ENCODE peak calls at places on chromosomes 2 and 18, in four cellular contexts. M is left ventricle myocardium inferior, Y is colonic mucosa, V is uterus. U is an unnamed sample.

GRCh38 chr2:42835577-42836371 is 43.4 kb upstream of the HAAO start:
- DNase-seq in Y (no peak), M (no peak), V (peak; percentile 89), U (peak; percentile 97)

GRCh38 chr2:30662268-30663131 is 144.7 kb downstream of the CAPN13 start:
- DNase-seq in V (no peak), Y (peak; percentile 44), M (no peak), U (peak; percentile 40)

GRCh38 chr2:236577481-236578410 is 8.1 kb downstream of the ACKR3 start:
- DNase-seq in V (no peak), Y (no peak), M (no peak), U (no peak)

GRCh38 chr18:73646772-73647171 is 500.9 kb downstream of the FBXO15 start:
- DNase-seq in V (no peak), Y (no peak), M (no peak), U (peak; percentile 88)

GRCh38 chr2:232886632-232887031 is 16.6 kb downstream of the SNORC start:
- DNase-seq in V (no peak), M (no peak), Y (no peak), U (no peak)

GRCh38 chr2:233761040-233761769 is 1.1 kb downstream of the UGT1A1 start:
- DNase-seq in V (no peak), M (no peak), Y (no peak), U (peak; percentile 68)

GRCh38 chr2:183250061-183250460 is 125.8 kb downstream of the NUP35 start:
- DNase-seq in Y (no peak), M (no peak), V (no peak), U (peak; percentile 84)

GRCh38 chr2:53028746-53029423 is 738.7 kb upstream of the CHAC2 start:
- DNase-seq in M (no peak), Y (no peak), V (no peak), U (no peak)

GRCh38 chr18:12474876-12475275 is 67.1 kb downstream of the PRELID3A start:
- DNase-seq in V (no peak), M (no peak), Y (no peak), U (peak; percentile 52)

GRCh38 chr18:49723648-49724180 is 89.6 kb downstream of the ACAA2 start:
- DNase-seq in Y (peak; percentile 64), M (no peak), V (no peak), U (peak; percentile 49)

GRCh38 chr18:8462651-8463185 is 146.5 kb upstream of the RAB12 start:
- DNase-seq in Y (no peak), V (no peak), M (no peak), U (no peak)

GRCh38 chr2:152813381-152813780 is 95.0 kb downstream of the ARL6IP6 start:
- DNase-seq in V (no peak), Y (no peak), M (no peak), U (no peak)

GRCh38 chr2:179440642-179441251 is 176.1 kb upstream of the SESTD1 start:
- DNase-seq in Y (no peak), M (no peak), V (no peak), U (peak; percentile 49)

GRCh38 chr18:36942264-36942663 is 113.3 kb downstream of the KIAA1328 start:
- DNase-seq in V (no peak), M (no peak), Y (no peak), U (peak; percentile 64)

GRCh38 chr2:171347158-171347557 is 86.6 kb downstream of the METTL8 start:
- DNase-seq in M (no peak), Y (no peak), V (no peak), U (no peak)

GRCh38 chr18:39675358-39675757 is 2109.8 kb upstream of the CELF4 start:
- DNase-seq in V (no peak), M (no peak), Y (no peak), U (no peak)

GRCh38 chr18:23722646-23723045 is 33.4 kb downstream of the LAMA3 start:
- DNase-seq in Y (no peak), V (peak; percentile 64), M (no peak), U (no peak)

GRCh38 chr2:234905547-234906260 is 46.1 kb upstream of the SH3BP4 start:
- DNase-seq in V (no peak), Y (no peak), M (no peak), U (no peak)

GRCh38 chr2:181823405-181823804 is 68.1 kb upstream of the ITPRID2 start:
- DNase-seq in Y (no peak), V (no peak), M (no peak), U (peak; percentile 12)

GRCh38 chr2:15584767-15585469 is 6.8 kb upstream of the DDX1 start:
- DNase-seq in Y (no peak), M (no peak), V (no peak), U (peak; percentile 54)

GRCh38 chr2:208049006-208049405 is 23.7 kb upstream of the PLEKHM3 start:
- DNase-seq in V (no peak), Y (no peak), M (no peak), U (no peak)

GRCh38 chr18:4284528-4284927 is 170.6 kb downstream of the DLGAP1 start:
- DNase-seq in M (no peak), Y (no peak), V (no peak), U (no peak)

GRCh38 chr18:45481846-45482245 is 133.4 kb upstream of the SLC14A2 start:
- DNase-seq in V (no peak), M (no peak), Y (no peak), U (no peak)

GRCh38 chr2:1835581-1836201 is 91.4 kb upstream of the PXDN start:
- DNase-seq in V (no peak), M (no peak), Y (peak; percentile 39), U (no peak)

GRCh38 chr2:3001595-3002184 is 375.9 kb downstream of the EIPR1 start:
- DNase-seq in Y (no peak), M (no peak), V (no peak), U (no peak)

GRCh38 chr18:28176933-28177827 is at the start of gene CDH2:
- DNase-seq in Y (no peak), M (peak; percentile 70), V (peak; percentile 20), U (peak; percentile 55)

GRCh38 chr2:28662468-28663095 is 89.0 kb upstream of the PPP1CB start:
- DNase-seq in V (peak; percentile 92), M (no peak), Y (peak; percentile 74), U (peak; percentile 60)

GRCh38 chr2:180980943-180981898 is 816 bp downstream of the UBE2E3 start:
- DNase-seq in V (no peak), Y (peak; percentile 38), M (peak; percentile 22), U (peak; percentile 38)

GRCh38 chr2:86105252-86105968 is at the start of gene POLR1A:
- DNase-seq in M (peak; percentile 88), V (peak; percentile 92), Y (peak; percentile 91), U (peak; percentile 95)
- TF ChIP-seq CTCF in M (no peak), V (no peak), Y (no peak), U (peak; percentile 17)

GRCh38 chr2:20617892-20618467 is 32.9 kb downstream of the HS1BP3 start:
- DNase-seq in M (peak; percentile 98), Y (peak; percentile 87), V (peak; percentile 99), U (peak; percentile 82)
- H3K4me3 ChIP-seq in M (peak overlapping the region; percentile 13), Y (no peak overlapping the region), V (no peak overlapping the region), U (no peak overlapping the region)

GRCh38 chr2:74947703-74948102 is 10.7 kb upstream of the POLE4 start:
- DNase-seq in M (no peak), Y (no peak), V (no peak), U (no peak)

GRCh38 chr2:74944987-74945782 is 13.3 kb upstream of the POLE4 start:
- DNase-seq in Y (no peak), M (no peak), V (no peak), U (no peak)

GRCh38 chr2:74941284-74941683 is 17.2 kb upstream of the POLE4 start:
- DNase-seq in V (no peak), Y (no peak), M (no peak), U (no peak)

GRCh38 chr2:74942263-74942662 is 16.2 kb upstream of the POLE4 start:
- DNase-seq in Y (no peak), M (no peak), V (no peak), U (no peak)

GRCh38 chr2:74945783-74946165 is 12.7 kb upstream of the POLE4 start:
- DNase-seq in Y (no peak), M (no peak), V (no peak), U (no peak)
- TF ChIP-seq CTCF in Y (no peak), M (no peak), V (no peak), U (no peak)

DNA sequence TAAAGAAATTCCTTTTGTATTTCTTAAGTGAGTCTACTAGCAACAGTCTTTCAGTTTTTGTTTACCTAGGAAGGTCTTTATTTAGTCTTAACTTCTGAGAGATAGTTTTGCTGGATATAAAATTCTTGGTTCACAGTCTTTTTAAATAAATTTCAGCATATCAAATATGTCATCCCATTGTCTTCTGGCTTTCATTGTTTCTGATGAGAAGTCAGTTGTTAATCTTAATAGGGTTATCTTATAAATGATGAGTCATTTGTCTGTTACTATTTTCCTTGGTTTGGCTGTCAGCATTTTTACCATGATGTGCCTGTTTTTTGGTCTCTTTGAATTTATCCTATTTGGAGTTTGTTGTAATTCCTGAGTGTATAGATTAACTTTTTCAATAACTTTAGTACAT is 129.3 kb downstream of the FAM210A start:
- DNase-seq in Y (no peak), M (no peak), V (no peak), U (no peak)
- H3K4me3 ChIP-seq in Y (no peak overlapping the region), M (no peak overlapping the region), V (no peak overlapping the region), U (no peak overlapping the region)

DNA sequence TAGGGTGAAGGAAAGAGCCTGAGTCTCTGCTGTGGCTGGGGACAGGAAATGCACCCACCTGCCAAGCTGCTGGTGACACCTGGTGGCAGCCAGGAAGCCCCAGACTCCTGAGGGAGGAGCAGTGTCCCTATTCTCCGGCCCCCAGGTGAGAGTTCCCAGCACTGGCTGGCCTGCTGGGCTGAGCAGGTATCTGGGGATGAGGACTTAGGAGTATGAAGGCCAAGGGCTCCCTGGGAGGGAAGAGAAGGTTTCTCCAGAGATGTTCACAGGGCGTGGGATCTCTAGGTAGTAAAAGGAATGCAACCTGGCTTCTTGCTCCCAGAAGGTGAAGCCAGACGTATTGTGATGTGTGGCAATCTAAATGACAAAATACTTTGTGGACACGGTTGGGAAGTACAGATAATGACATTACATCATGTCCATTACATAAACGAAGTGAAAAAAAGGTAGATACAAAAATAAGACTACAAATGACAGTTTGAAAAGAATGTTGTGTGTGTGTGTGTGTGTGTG is 75.8 kb upstream of the SLC1A4 start:
- DNase-seq in V (no peak), M (no peak), Y (peak; percentile 44), U (peak; percentile 50)
- TF ChIP-seq CTCF in V (no peak), M (no peak), Y (peak; percentile 31), U (peak; percentile 37)